ENCODE peak calls at places on chromosome 22, in six cellular contexts. Z, Q, K, T, C and D are unnamed samples.

GRCh38 chr22:43541022-43541421 is 129.2 kb downstream of the MPPED1 start:
- DNase-seq in Z (no peak), Q (no peak), K (no peak), T (no peak), C (no peak), D (no peak)

GRCh38 chr22:33922268-33922667 is 2.0 kb upstream of the LARGE1 start:
- DNase-seq in Z (peak), Q (no peak), K (no peak), T (no peak), C (no peak), D (peak)

GRCh38 chr22:20859615-20860014 is 808 bp downstream of the SNAP29 start:
- DNase-seq in Z (no peak), Q (no peak), K (no peak), T (no peak), C (no peak), D (no peak)

GRCh38 chr22:41301085-41302015 is at the start of gene ZC3H7B:
- DNase-seq in Z (peak), Q (peak), K (no peak), T (peak), C (peak), D (peak)

GRCh38 chr22:36768616-36769015 is 7.3 kb downstream of the IFT27 start:
- DNase-seq in Z (no peak), Q (no peak), K (no peak), T (no peak), C (no peak), D (no peak)

GRCh38 chr22:23769321-23769965 is 1.7 kb upstream of the CHCHD10 start:
- DNase-seq in Z (no peak), Q (no peak), K (no peak), T (no peak), C (no peak), D (no peak)

GRCh38 chr22:35470903-35471321 is 69.7 kb upstream of the RASD2 start:
- DNase-seq in Z (peak), Q (no peak), K (peak), T (peak), C (no peak), D (no peak)

GRCh38 chr22:17706451-17706900 is 67.8 kb downstream of the BID start:
- DNase-seq in Z (peak), Q (no peak), K (peak), T (no peak), C (peak), D (peak)

GRCh38 chr22:37077802-37078448 is 26.4 kb downstream of the KCTD17 start:
- DNase-seq in Z (peak), Q (peak), K (peak), T (peak), C (no peak), D (peak)

GRCh38 chr22:33803371-33803770 is 116.9 kb downstream of the LARGE1 start:
- DNase-seq in Z (no peak), Q (no peak), K (no peak), T (no peak), C (no peak), D (no peak)

GRCh38 chr22:36369004-36369921 is 18.5 kb downstream of the MYH9 start:
- DNase-seq in Z (no peak), Q (no peak), K (no peak), T (no peak), C (no peak), D (no peak)

GRCh38 chr22:44445307-44445680 is 52.7 kb downstream of the RTL6 start:
- DNase-seq in Z (no peak), Q (no peak), K (no peak), T (no peak), C (no peak), D (no peak)

GRCh38 chr22:44424867-44425351 is 73.1 kb downstream of the RTL6 start:
- DNase-seq in Z (no peak), Q (no peak), K (no peak), T (no peak), C (no peak), D (no peak)

GRCh38 chr22:42932857-42933782 is 76.0 kb upstream of the ARFGAP3 start:
- DNase-seq in Z (no peak), Q (no peak), K (no peak), T (peak), C (peak), D (no peak)

GRCh38 chr22:22923930-22924329 is 36.3 kb downstream of the IGLL5 start:
- DNase-seq in Z (no peak), Q (no peak), K (no peak), T (no peak), C (no peak), D (no peak)

GRCh38 chr22:40463727-40464126 is 93.3 kb downstream of the SGSM3 start:
- DNase-seq in Z (no peak), Q (no peak), K (no peak), T (no peak), C (no peak), D (no peak)

GRCh38 chr22:25334091-25334490 is 114.7 kb downstream of the CRYBB2 start:
- DNase-seq in Z (peak), Q (peak), K (peak), T (peak), C (peak), D (peak)

GRCh38 chr22:48249721-48250268 is 1487.3 kb downstream of the TBC1D22A start:
- DNase-seq in Z (no peak), Q (no peak), K (no peak), T (no peak), C (no peak), D (no peak)

GRCh38 chr22:42800731-42801536 is 56.1 kb downstream of the ARFGAP3 start:
- DNase-seq in Z (peak), Q (no peak), K (no peak), T (no peak), C (no peak), D (no peak)

DNA sequence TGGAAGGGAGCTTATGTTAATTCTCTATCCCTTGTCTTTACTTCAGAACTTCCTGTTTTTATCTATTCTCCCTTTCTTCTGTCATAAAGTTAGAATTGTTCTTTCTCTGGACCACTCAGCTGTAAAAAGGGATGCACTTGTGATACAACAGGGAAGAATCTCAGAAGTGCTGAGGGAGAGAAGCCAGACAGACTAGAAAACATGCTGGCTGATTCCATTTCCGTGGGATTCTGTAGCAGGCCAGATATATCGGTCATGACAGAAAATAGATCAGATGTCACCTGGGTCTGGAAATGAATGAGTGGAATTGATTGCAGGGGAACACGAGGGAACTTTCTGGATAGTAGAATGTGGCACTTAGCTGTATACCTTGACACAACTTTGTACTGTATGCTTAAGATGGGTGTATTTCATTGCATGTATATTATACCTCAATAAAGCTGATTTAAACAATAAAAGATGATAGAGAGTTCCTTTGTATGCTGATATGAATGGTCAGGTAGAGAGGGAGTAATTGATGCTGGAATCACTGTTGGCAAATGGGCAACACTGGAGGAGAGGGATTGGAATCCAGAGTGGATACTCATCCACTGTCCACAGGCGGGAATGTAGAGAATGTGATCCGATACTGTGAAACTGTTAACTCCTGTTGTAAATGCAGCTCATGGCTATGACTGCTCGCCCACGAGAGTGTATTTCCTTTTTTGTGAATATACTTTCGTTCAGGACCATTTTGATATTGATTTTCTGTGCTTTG is 59.6 kb downstream of the ATXN10 start:
- DNase-seq in Z (no peak), Q (no peak), K (no peak), T (no peak), C (no peak), D (no peak)
- TF ChIP-seq ZNF274 in Z (no peak), Q (no peak), K (no peak), T (no peak), C (no peak), D (no peak)

GRCh38 chr22:29615705-29616104 is 12.3 kb downstream of the NF2 start:
- DNase-seq in Z (no peak), Q (no peak), K (no peak), T (no peak), C (no peak), D (no peak)
- H3K9ac ChIP-seq in Z (no peak), Q (no peak), K (no peak), T (no peak), C (no peak), D (no peak)

GRCh38 chr22:31451709-31452571 is 37.7 kb downstream of the EIF4ENIF1 start:
- DNase-seq in Z (peak), Q (no peak), K (peak), T (no peak), C (peak), D (peak)
- TF ChIP-seq ZNF274 in Z (no peak), Q (no peak), K (no peak), T (no peak), C (no peak), D (no peak)

GRCh38 chr22:45496451-45496941 is 6.2 kb upstream of the FBLN1 start:
- DNase-seq in Z (peak), Q (no peak), K (no peak), T (no peak), C (no peak), D (no peak)
- H3K9ac ChIP-seq in Z (peak), Q (peak), K (no peak), T (no peak), C (no peak), D (no peak)

DNA sequence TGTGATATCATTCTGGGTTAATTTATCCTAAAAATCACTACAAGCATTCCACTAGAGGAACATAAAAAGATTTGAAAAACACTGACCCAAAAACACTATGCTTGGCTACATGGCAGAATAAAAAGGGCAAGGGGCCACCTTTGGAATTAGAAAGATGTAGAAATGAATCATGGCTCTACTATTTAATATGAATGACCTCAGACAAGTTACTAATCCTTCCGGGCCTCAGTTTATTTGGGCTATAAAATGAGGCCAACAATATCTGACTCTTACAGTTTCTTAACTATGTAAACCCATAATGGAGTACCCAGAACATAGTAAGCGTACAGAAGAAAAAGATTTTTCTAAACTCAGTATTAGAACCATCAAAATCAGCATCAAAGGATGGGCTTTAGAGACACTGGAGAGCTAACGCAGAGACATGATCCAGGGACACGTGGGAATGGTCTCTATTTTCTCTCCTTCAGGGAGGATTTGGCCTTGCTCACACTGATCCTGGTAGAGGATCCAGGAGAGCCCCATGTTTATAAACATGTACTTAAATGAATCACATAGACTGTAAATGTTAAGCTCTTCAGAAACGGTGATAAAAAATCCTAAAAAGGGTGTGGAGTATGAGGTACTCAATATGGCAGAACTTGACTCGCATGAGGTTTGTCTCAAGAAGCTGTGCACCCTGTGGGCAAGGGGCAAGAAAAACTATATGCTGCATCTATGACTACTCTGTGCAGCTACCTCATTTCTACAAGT is 288.4 kb upstream of the PITPNB start:
- DNase-seq in Z (no peak), Q (no peak), K (no peak), T (no peak), C (no peak), D (no peak)
- TF ChIP-seq ZNF274 in Z (no peak), Q (no peak), K (no peak), T (no peak), C (no peak), D (no peak)

GRCh38 chr22:50546326-50547230 is 879 bp downstream of the KLHDC7B start:
- DNase-seq in Z (no peak), Q (no peak), K (no peak), T (peak), C (no peak), D (no peak)

GRCh38 chr22:50544746-50545253 is 899 bp upstream of the KLHDC7B start:
- DNase-seq in Z (no peak), Q (no peak), K (no peak), T (no peak), C (no peak), D (no peak)

GRCh38 chr22:50544078-50544745 is 1.5 kb upstream of the KLHDC7B start:
- DNase-seq in Z (no peak), Q (peak), K (no peak), T (no peak), C (no peak), D (no peak)

GRCh38 chr22:50547231-50547851 is 1.6 kb downstream of the KLHDC7B start:
- DNase-seq in Z (no peak), Q (no peak), K (no peak), T (peak), C (no peak), D (no peak)

GRCh38 chr22:50545522-50546325 is at the start of gene KLHDC7B:
- DNase-seq in Z (no peak), Q (no peak), K (no peak), T (no peak), C (no peak), D (no peak)
- H3K9ac ChIP-seq in Z (no peak), Q (no peak), K (peak), T (peak), C (peak), D (no peak)